ENCODE peak calls at places on chromosomes 12 and 14, in five cellular contexts. N, G, Q, O and E are unnamed samples. For H3K36me3 and H3K4me1, the result is how much of the 10 kb centered on the place peaks cover.

GRCh38 chr14:20631023-20631820 is 10.3 kb downstream of the OR6S1 start:
- DNase-seq in Q (no peak), O (peak), G (peak), N (peak), E (peak)

GRCh38 chr14:90184571-90185266 is 71.6 kb upstream of the PSMC1 start:
- DNase-seq in O (no peak), Q (no peak), N (no peak), G (no peak), E (no peak)

GRCh38 chr12:13957576-13957975 is 23.8 kb downstream of the GRIN2B start:
- DNase-seq in O (no peak), Q (no peak), G (no peak), N (no peak), E (no peak)

GRCh38 chr14:35261774-35262173 is 30.4 kb upstream of the PSMA6 start:
- DNase-seq in G (no peak), O (no peak), Q (no peak), N (no peak), E (no peak)

GRCh38 chr12:6829532-6830220 is 1.5 kb downstream of the P3H3 start:
- DNase-seq in N (no peak), Q (no peak), O (peak), G (no peak), E (peak)

GRCh38 chr14:24274101-24274543 is 2.7 kb upstream of the RABGGTA start:
- DNase-seq in Q (no peak), G (no peak), N (no peak), O (peak), E (no peak)

GRCh38 chr14:53519137-53519536 is 366.0 kb upstream of the DDHD1 start:
- DNase-seq in O (no peak), N (no peak), G (no peak), Q (no peak), E (no peak)

GRCh38 chr14:105999361-106000028 is 473.1 kb downstream of the TMEM121 start:
- DNase-seq in Q (no peak), N (peak), O (no peak), G (peak), E (peak)

GRCh38 chr12:107503851-107504502 is 181.6 kb upstream of the PWP1 start:
- DNase-seq in N (no peak), G (no peak), O (no peak), Q (no peak), E (peak)

GRCh38 chr12:131386167-131386521 is 324.7 kb upstream of the SFSWAP start:
- DNase-seq in O (no peak), Q (no peak), G (no peak), N (no peak), E (no peak)

GRCh38 chr14:67221248-67221981 is 19.8 kb upstream of the PALS1 start:
- DNase-seq in O (no peak), Q (no peak), N (peak), G (no peak), E (no peak)

GRCh38 chr12:107560194-107560905 is 125.2 kb upstream of the PWP1 start:
- DNase-seq in Q (no peak), G (no peak), O (no peak), N (no peak), E (no peak)

GRCh38 chr12:71441836-71442566 is 2.4 kb downstream of the LGR5 start:
- DNase-seq in N (no peak), O (no peak), G (no peak), Q (no peak), E (no peak)

DNA sequence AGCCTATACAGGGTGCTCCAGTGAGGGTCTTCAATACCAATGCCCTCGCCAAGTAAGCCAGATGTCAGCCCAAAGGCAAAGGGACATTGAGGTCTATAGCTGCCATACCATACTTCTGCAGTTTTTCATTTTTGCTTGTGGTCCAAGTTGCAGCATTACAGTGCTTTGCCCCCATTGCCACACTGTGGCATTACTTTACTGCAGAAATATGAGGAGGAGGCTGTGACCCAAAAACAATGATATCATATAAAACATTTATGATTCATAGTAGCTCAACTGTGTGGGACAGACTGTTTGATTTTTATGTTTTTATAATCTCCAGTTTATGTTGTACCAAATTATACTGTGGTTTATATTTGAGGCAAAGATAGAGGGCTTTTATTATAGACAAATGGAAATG is 64.1 kb downstream of the KIAA0586 start:
- DNase-seq in O (no peak), Q (no peak), G (no peak), N (no peak), E (no peak)
- H3K36me3 ChIP-seq in O (under half), Q (half or more), G (under half), N (under half), E (under half)

GRCh38 chr14:93219103-93219726 is 12.2 kb downstream of the UBR7 start:
- DNase-seq in G (peak), N (peak), O (no peak), Q (no peak), E (peak)
- TF ChIP-seq CTCF in G (peak), N (peak), O (peak), Q (peak), E (peak)

GRCh38 chr12:24230061-24230460 is 280.6 kb upstream of the SOX5 start:
- DNase-seq in O (no peak), N (no peak), G (no peak), Q (no peak), E (no peak)

GRCh38 chr12:24231298-24231697 is 281.8 kb upstream of the SOX5 start:
- DNase-seq in Q (no peak), O (no peak), N (no peak), G (no peak), E (no peak)

GRCh38 chr12:24227550-24227949 is 278.1 kb upstream of the SOX5 start:
- DNase-seq in Q (no peak), O (no peak), G (no peak), N (no peak), E (no peak)

GRCh38 chr12:24228371-24228770 is 278.9 kb upstream of the SOX5 start:
- DNase-seq in G (no peak), O (no peak), Q (no peak), N (no peak), E (no peak)

GRCh38 chr12:24228980-24229730 is 279.7 kb upstream of the SOX5 start:
- DNase-seq in Q (no peak), O (no peak), G (no peak), N (no peak), E (no peak)
- H3K4me1 ChIP-seq in Q (under half), O (under half), G (under half), N (under half), E (under half)

GRCh38 chr12:1992732-1993131 is 11.5 kb downstream of the DCP1B start:
- DNase-seq in N (no peak), O (no peak), G (no peak), Q (no peak), E (no peak)
- H3K36me3 ChIP-seq in N (under half), O (under half), G (under half), Q (under half), E (under half)

GRCh38 chr12:26651566-26652188 is 181.3 kb downstream of the ITPR2 start:
- DNase-seq in Q (no peak), G (peak), O (no peak), N (peak), E (peak)
- TF ChIP-seq CTCF in Q (peak), G (peak), O (peak), N (peak), E (peak)

GRCh38 chr14:69683971-69684370 is 72.6 kb downstream of the SUSD6 start:
- DNase-seq in N (no peak), O (no peak), Q (no peak), G (no peak), E (no peak)
- H3K4me1 ChIP-seq in N (half or more), O (under half), Q (under half), G (half or more), E (under half)

GRCh38 chr12:4610481-4610880 is 38.4 kb downstream of the AKAP3 start:
- DNase-seq in N (no peak), Q (no peak), O (no peak), G (no peak), E (no peak)

GRCh38 chr12:4621511-4621910 is 27.3 kb downstream of the AKAP3 start:
- DNase-seq in Q (no peak), N (no peak), G (no peak), O (no peak), E (no peak)

GRCh38 chr12:4615667-4616066 is 33.2 kb downstream of the AKAP3 start:
- DNase-seq in O (no peak), N (no peak), G (no peak), Q (no peak), E (no peak)
- H3K36me3 ChIP-seq in O (under half), N (under half), G (under half), Q (under half), E (under half)

DNA sequence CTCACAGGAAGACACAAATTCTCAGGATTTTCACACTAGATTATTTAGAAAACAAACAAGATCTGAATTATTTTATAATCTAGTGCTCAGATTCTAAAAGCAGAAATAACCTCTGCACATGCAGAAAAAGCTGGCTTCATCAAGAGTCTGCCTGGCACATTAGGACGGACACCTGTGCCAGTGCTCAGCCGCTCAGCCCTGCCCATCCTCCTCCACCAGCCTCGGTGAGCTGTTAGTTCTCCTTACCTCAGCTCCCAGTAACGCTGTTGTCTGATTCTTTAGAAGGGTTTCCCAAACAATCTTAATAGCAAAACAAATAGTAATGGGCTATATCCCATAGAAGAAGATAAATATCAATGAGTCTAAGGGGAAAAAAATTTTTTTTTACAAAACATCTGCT is 27.7 kb downstream of the DUSP16 start:
- DNase-seq in N (no peak), G (no peak), O (peak), Q (no peak), E (no peak)
- TF ChIP-seq CTCF in N (no peak), G (no peak), O (no peak), Q (no peak), E (no peak)

GRCh38 chr12:46260913-46261476 is 7.8 kb downstream of the SLC38A1 start:
- DNase-seq in G (no peak), O (no peak), N (no peak), Q (no peak), E (no peak)
- H3K4me1 ChIP-seq in G (under half), O (under half), N (half or more), Q (under half), E (under half)

GRCh38 chr14:102828201-102828600 is 51.0 kb downstream of the TRAF3 start:
- DNase-seq in G (no peak), Q (no peak), O (no peak), N (no peak), E (no peak)
- H3K36me3 ChIP-seq in G (under half), Q (under half), O (under half), N (under half), E (under half)